ENCODE peak calls at places on chromosomes 16 and 17, in seven cellular contexts. Q is small intestine, A is ascending aorta, C is lung, L is adrenal gland, H is heart left ventricle, P is mesendoderm. T is an unnamed sample. For H3K27me3 and H3K4me1, the result is how much of the 10 kb centered on the place peaks cover.

GRCh38 chr16:80583466-80583865 is 42.7 kb downstream of the DYNLRB2 start:
- DNase-seq in Q (no peak), A (no peak), C (no peak), L (peak), H (no peak), P (no peak), T (no peak)

GRCh38 chr16:24045641-24046040 is 209.9 kb downstream of the PRKCB start:
- DNase-seq in Q (no peak), A (no peak), C (no peak), L (no peak), H (no peak), P (peak), T (no peak)

GRCh38 chr17:17385502-17385901 is 82.3 kb downstream of the NT5M start:
- DNase-seq in Q (no peak), A (no peak), C (no peak), L (no peak), H (no peak), P (no peak), T (no peak)

GRCh38 chr17:50479522-50480141 is 972 bp downstream of the RSAD1 start:
- DNase-seq in Q (peak), A (peak), C (peak), L (peak), H (peak), P (peak), T (peak)

GRCh38 chr17:16521070-16521727 is 29.2 kb upstream of the LRRC75A start:
- DNase-seq in Q (peak), A (no peak), C (peak), L (peak), H (peak), P (peak), T (peak)

GRCh38 chr17:61002316-61002736 is 324.7 kb downstream of the BCAS3 start:
- DNase-seq in Q (peak), A (no peak), C (no peak), L (no peak), H (no peak), P (peak), T (no peak)

GRCh38 chr17:43845772-43846171 is 1.2 kb upstream of the CD300LG start:
- DNase-seq in Q (no peak), A (no peak), C (no peak), L (no peak), H (no peak), P (no peak), T (no peak)

GRCh38 chr17:28327031-28327607 is 8.1 kb downstream of the TMEM97 start:
- DNase-seq in Q (no peak), A (no peak), C (no peak), L (no peak), H (no peak), P (no peak), T (no peak)

GRCh38 chr16:57042157-57043111 is 49.9 kb upstream of the CPNE2 start:
- DNase-seq in Q (no peak), A (no peak), C (no peak), L (no peak), H (no peak), P (no peak), T (peak)

DNA sequence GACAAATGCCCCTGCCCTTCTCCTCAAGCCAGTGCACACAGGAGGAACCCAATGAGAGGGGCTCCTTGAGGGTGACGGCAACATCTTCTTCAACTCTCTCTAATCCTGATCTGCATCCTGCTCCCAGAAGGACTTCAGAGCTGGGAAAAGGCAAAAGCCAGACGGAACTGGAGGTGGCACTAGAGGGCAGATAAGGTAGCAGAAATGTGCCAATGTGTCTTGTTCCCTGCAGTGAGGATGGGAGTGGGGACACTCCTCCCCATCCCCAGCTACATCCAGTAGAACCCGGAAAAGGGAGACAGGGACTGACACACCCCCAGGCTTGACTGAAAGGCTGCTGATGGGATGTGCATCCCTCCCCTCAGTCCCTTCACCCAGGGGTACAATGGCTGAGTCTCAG is 28.5 kb downstream of the SRCIN1 start:
- DNase-seq in Q (no peak), A (no peak), C (no peak), L (no peak), H (no peak), P (no peak), T (no peak)
- H3K27me3 ChIP-seq in Q (under half), A (under half), C (under half), L (half or more), H (half or more), P (half or more), T (half or more)

DNA sequence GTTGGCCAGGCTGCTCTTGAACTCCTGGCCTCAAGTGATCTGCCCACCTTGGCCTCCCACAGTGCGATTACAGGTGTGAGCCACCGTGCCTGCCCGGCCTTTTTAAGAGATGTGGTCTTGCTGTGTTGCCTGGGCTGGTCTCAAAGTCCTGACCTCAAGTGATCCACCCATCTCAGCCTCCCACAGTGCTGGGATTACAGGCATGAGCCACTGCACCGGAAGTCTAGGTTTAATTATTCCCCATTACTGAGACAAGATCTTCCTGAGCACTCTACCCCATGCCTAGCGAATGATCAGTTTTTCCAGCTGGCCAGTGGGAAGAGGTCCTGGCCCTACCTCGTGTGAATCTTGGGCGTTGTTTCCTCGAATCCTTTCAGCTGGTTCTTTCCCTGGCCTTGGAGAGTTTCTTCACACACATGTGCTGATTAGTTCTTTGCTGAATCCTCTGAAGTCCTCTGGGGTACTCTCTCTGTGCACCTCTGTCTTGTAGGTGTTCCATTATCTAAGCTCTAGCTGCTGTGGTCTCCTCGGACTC is 18.9 kb downstream of the C16orf54 start:
- DNase-seq in Q (no peak), A (no peak), C (no peak), L (no peak), H (no peak), P (no peak), T (no peak)
- H3K4me1 ChIP-seq in Q (under half), A (under half), C (under half), L (under half), H (under half), P (under half), T (under half)

GRCh38 chr16:67191995-67192681 is at the start of gene E2F4:
- DNase-seq in Q (peak), A (peak), C (peak), L (peak), H (peak), P (peak), T (peak)
- H3K27ac ChIP-seq in Q (no peak), A (peak), C (peak), L (peak), H (peak), P (no peak), T (peak)

DNA sequence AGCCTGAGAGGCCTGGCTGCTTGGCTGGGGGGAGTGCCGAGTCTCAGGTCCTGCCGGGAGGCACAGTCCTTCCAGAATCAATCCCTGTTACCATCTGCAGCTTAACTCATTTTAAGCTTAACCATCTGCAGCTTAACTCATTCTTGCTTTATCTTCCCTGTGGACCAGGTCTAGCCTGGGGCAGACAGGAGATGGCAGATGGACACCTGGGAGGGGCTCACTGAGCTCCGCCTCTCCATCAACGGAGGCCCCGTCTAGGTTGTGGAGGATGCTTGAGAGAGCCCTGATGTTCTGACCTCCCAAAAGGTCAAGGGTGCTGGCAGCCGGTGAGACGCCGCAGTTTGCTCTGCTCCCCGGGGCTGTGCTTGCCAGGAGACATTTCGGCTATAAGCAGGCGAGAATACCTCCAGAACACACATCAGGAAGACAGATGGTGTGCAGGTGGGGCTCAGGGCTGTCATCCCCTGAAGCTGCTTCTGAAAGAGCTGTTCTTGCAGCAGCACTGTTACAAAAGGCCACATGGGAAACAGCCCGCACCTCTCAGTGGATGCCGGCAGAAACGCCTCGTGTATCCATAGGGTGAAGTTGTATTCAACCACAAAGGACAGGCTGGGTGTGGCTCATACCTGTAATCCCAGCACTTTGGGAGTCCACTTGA is 41.3 kb downstream of the BAIAP2 start:
- DNase-seq in Q (no peak), A (no peak), C (no peak), L (no peak), H (no peak), P (no peak), T (no peak)
- H3K27me3 ChIP-seq in Q (under half), A (under half), C (under half), L (under half), H (under half), P (under half), T (under half)

GRCh38 chr17:65049085-65049756 is 7.3 kb downstream of the GNA13 start:
- DNase-seq in Q (no peak), A (no peak), C (no peak), L (no peak), H (no peak), P (no peak), T (peak)
- H3K4me1 ChIP-seq in Q (under half), A (under half), C (under half), L (half or more), H (half or more), P (under half), T (under half)

GRCh38 chr17:10286324-10286723 is 86.5 kb downstream of the MYH13 start:
- DNase-seq in Q (no peak), A (no peak), C (no peak), L (no peak), H (no peak), P (peak), T (no peak)
- H3K27ac ChIP-seq in Q (no peak), A (no peak), C (no peak), L (no peak), H (no peak), P (no peak), T (no peak)

DNA sequence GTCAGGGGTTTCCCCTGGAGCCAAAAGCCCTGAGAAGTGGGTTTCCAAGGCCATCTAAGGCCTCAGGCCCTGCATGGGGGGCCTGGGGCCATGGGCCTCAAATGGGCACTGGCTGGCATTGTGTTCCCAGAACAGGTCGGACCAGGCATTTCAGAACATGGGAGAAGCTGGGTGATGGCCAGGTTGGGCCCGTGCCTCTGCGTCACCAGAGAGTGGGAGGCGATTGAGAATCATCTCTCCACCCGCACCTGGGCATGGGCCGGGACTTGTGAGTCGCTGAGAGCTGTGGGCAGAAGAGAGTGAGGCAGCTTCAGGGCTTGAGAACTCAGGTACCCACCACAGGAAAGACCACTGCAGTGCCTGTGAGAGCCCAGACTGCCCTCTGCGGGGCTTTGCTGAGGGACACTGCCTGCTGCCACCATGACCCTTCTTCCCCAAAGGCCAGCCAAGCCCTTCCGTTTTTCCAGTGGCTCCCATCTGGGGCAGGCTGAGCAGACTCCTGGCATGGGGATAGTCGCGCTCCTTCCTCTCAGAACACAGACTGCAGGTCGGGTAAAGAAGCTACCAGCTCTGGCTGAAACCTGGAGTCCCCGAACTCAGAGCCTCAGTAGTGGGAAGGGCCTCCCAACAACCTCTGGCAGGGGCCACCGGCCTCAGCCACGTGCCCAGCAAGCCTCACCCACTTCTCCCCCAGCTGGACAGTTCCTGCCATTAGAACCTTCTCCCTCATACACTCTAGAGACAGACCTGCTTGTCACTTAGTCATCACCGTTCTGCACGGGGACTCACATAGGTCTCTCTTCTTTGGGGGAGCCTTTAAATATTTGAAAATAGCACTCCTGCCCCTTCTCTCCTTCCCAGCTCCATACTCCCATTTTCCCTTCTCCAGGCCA is 1.6 kb downstream of the RAB11FIP4 start:
- DNase-seq in Q (no peak), A (no peak), C (no peak), L (no peak), H (peak), P (no peak), T (no peak)
- H3K27me3 ChIP-seq in Q (under half), A (under half), C (under half), L (under half), H (under half), P (under half), T (under half)

GRCh38 chr16:87964049-87964448 is 12.8 kb downstream of the BANP start:
- DNase-seq in Q (no peak), A (no peak), C (no peak), L (no peak), H (no peak), P (no peak), T (no peak)
- H3K4me1 ChIP-seq in Q (under half), A (under half), C (under half), L (under half), H (under half), P (under half), T (under half)

GRCh38 chr17:80474933-80475915 is 1.2 kb downstream of the NPTX1 start:
- DNase-seq in Q (no peak), A (no peak), C (no peak), L (no peak), H (no peak), P (no peak), T (no peak)
- H3K27ac ChIP-seq in Q (no peak), A (no peak), C (no peak), L (no peak), H (no peak), P (no peak), T (no peak)